ENCODE peak calls at places on chromosomes 11 and 22, in four cellular contexts. One of them, this sample, is unnamed.

GRCh38 chr11:115929618-115930129 is 425.5 kb upstream of the CADM1 start:
- DNase-seq in K562: no peak
- DNase-seq in GM12878: peak
- DNase-seq in HepG2: no peak
- DNase-seq in this sample: no peak

GRCh38 chr11:93054881-93055280 is 85.4 kb downstream of the MTNR1B start:
- DNase-seq in K562: peak
- DNase-seq in GM12878: no peak
- DNase-seq in HepG2: peak
- DNase-seq in this sample: peak

GRCh38 chr11:5624489-5625278 is at the start of gene TRIM34:
- DNase-seq in K562: peak
- DNase-seq in GM12878: peak
- DNase-seq in HepG2: no peak
- DNase-seq in this sample: peak

GRCh38 chr11:71304045-71304444 is 51.7 kb upstream of the SHANK2 start:
- DNase-seq in K562: no peak
- DNase-seq in GM12878: no peak
- DNase-seq in HepG2: no peak
- DNase-seq in this sample: no peak

GRCh38 chr11:2312232-2313042 is 10.6 kb downstream of the TSPAN32 start:
- DNase-seq in K562: no peak
- DNase-seq in GM12878: no peak
- DNase-seq in HepG2: no peak
- DNase-seq in this sample: no peak

GRCh38 chr11:36945384-36945783 is 347.3 kb upstream of the RAG2 start:
- DNase-seq in K562: no peak
- DNase-seq in GM12878: no peak
- DNase-seq in HepG2: no peak
- DNase-seq in this sample: no peak

GRCh38 chr22:35899736-35900135 is 128.9 kb downstream of the RBFOX2 start:
- DNase-seq in K562: no peak
- DNase-seq in GM12878: no peak
- DNase-seq in HepG2: no peak
- DNase-seq in this sample: no peak

GRCh38 chr11:119169272-119169719 is 771 bp downstream of the NLRX1 start:
- DNase-seq in K562: no peak
- DNase-seq in GM12878: no peak
- DNase-seq in HepG2: peak
- DNase-seq in this sample: peak

GRCh38 chr11:70473186-70473872 is 75.0 kb downstream of the CTTN start:
- DNase-seq in K562: no peak
- DNase-seq in GM12878: no peak
- DNase-seq in HepG2: no peak
- DNase-seq in this sample: no peak

GRCh38 chr11:125378596-125378995 is 117.5 kb downstream of the FEZ1 start:
- DNase-seq in K562: no peak
- DNase-seq in GM12878: no peak
- DNase-seq in HepG2: no peak
- DNase-seq in this sample: no peak

GRCh38 chr11:17277024-17277584 is 565 bp downstream of the NUCB2 start:
- DNase-seq in K562: no peak
- DNase-seq in GM12878: no peak
- DNase-seq in HepG2: no peak
- DNase-seq in this sample: peak

GRCh38 chr11:36010010-36010740 is 66.3 kb downstream of the LDLRAD3 start:
- DNase-seq in K562: no peak
- DNase-seq in GM12878: no peak
- DNase-seq in HepG2: no peak
- DNase-seq in this sample: no peak

GRCh38 chr11:117870176-117870952 is 6.1 kb downstream of the FXYD6 start:
- DNase-seq in K562: no peak
- DNase-seq in GM12878: no peak
- DNase-seq in HepG2: no peak
- DNase-seq in this sample: no peak

GRCh38 chr11:18731949-18732821 is 6.2 kb upstream of the IGSF22 start:
- DNase-seq in K562: peak
- DNase-seq in GM12878: peak
- DNase-seq in HepG2: no peak
- DNase-seq in this sample: peak

GRCh38 chr22:37148031-37148651 is 1.6 kb downstream of the IL2RB start:
- DNase-seq in K562: no peak
- DNase-seq in GM12878: no peak
- DNase-seq in HepG2: no peak
- DNase-seq in this sample: no peak

GRCh38 chr11:70105755-70106571 is 27.8 kb downstream of the ANO1 start:
- DNase-seq in K562: no peak
- DNase-seq in GM12878: no peak
- DNase-seq in HepG2: no peak
- DNase-seq in this sample: no peak

GRCh38 chr11:562046-562645 is 1.4 kb downstream of the RASSF7 start:
- DNase-seq in K562: no peak
- DNase-seq in GM12878: no peak
- DNase-seq in HepG2: no peak
- DNase-seq in this sample: no peak

GRCh38 chr11:45097721-45098493 is 48.5 kb upstream of the PRDM11 start:
- DNase-seq in K562: peak
- DNase-seq in GM12878: no peak
- DNase-seq in HepG2: no peak
- DNase-seq in this sample: peak

GRCh38 chr11:46382644-46383403 is 1.4 kb downstream of the MDK start:
- DNase-seq in K562: peak
- DNase-seq in GM12878: no peak
- DNase-seq in HepG2: peak
- DNase-seq in this sample: peak

GRCh38 chr11:56750190-56750589 is 1.7 kb upstream of the OR9G4 start:
- DNase-seq in K562: no peak
- DNase-seq in GM12878: no peak
- DNase-seq in HepG2: peak
- DNase-seq in this sample: peak

GRCh38 chr11:79582434-79582833 is 141.6 kb upstream of the TENM4 start:
- DNase-seq in K562: no peak
- DNase-seq in GM12878: no peak
- DNase-seq in HepG2: no peak
- DNase-seq in this sample: no peak

GRCh38 chr22:38228873-38229740 is 27.3 kb downstream of the MAFF start:
- DNase-seq in K562: no peak
- DNase-seq in GM12878: no peak
- DNase-seq in HepG2: peak
- DNase-seq in this sample: peak

GRCh38 chr11:1202776-1203504 is 19.9 kb upstream of the MUC5B start:
- DNase-seq in K562: peak
- DNase-seq in GM12878: no peak
- DNase-seq in HepG2: peak
- DNase-seq in this sample: peak

GRCh38 chr22:50086526-50086925 is 1.3 kb upstream of the MLC1 start:
- DNase-seq in K562: no peak
- DNase-seq in GM12878: no peak
- DNase-seq in HepG2: no peak
- DNase-seq in this sample: no peak

GRCh38 chr11:66325140-66325754 is 8.4 kb upstream of the CD248 start:
- DNase-seq in K562: no peak
- DNase-seq in GM12878: no peak
- DNase-seq in HepG2: no peak
- DNase-seq in this sample: no peak

GRCh38 chr11:290621-291231 is 1.8 kb downstream of the PGGHG start:
- DNase-seq in K562: no peak
- DNase-seq in GM12878: no peak
- DNase-seq in HepG2: no peak
- DNase-seq in this sample: no peak

GRCh38 chr11:102590646-102591045 is 34.5 kb downstream of the MMP20 start:
- DNase-seq in K562: no peak
- DNase-seq in GM12878: no peak
- DNase-seq in HepG2: no peak
- DNase-seq in this sample: no peak

GRCh38 chr11:69040581-69041260 is 8.0 kb upstream of the TPCN2 start:
- DNase-seq in K562: no peak
- DNase-seq in GM12878: no peak
- DNase-seq in HepG2: no peak
- DNase-seq in this sample: no peak

GRCh38 chr22:46797355-46797754 is 34.9 kb downstream of the TBC1D22A start:
- DNase-seq in K562: no peak
- DNase-seq in GM12878: no peak
- DNase-seq in HepG2: peak
- DNase-seq in this sample: no peak

GRCh38 chr11:2265396-2265795 is 5.0 kb downstream of the ASCL2 start:
- DNase-seq in K562: peak
- DNase-seq in GM12878: peak
- DNase-seq in HepG2: no peak
- DNase-seq in this sample: no peak

GRCh38 chr11:10878408-10879214 is 20.8 kb upstream of the ZBED5 start:
- DNase-seq in K562: peak
- DNase-seq in GM12878: peak
- DNase-seq in HepG2: peak
- DNase-seq in this sample: peak

GRCh38 chr22:47696776-47697175 is 934.3 kb downstream of the TBC1D22A start:
- DNase-seq in K562: no peak
- DNase-seq in GM12878: no peak
- DNase-seq in HepG2: no peak
- DNase-seq in this sample: no peak

GRCh38 chr11:64883575-64883974 is 5.2 kb upstream of the EHD1 start:
- DNase-seq in K562: no peak
- DNase-seq in GM12878: no peak
- DNase-seq in HepG2: no peak
- DNase-seq in this sample: no peak

GRCh38 chr11:70478194-70478890 is 80.0 kb downstream of the CTTN start:
- DNase-seq in K562: no peak
- DNase-seq in GM12878: no peak
- DNase-seq in HepG2: no peak
- DNase-seq in this sample: no peak

GRCh38 chr22:36546092-36546804 is 17.3 kb upstream of the EIF3D start:
- DNase-seq in K562: peak
- DNase-seq in GM12878: no peak
- DNase-seq in HepG2: peak
- DNase-seq in this sample: peak

GRCh38 chr22:28442951-28443876 is 236.4 kb downstream of the TTC28 start:
- DNase-seq in K562: no peak
- DNase-seq in GM12878: no peak
- DNase-seq in HepG2: peak
- DNase-seq in this sample: no peak

GRCh38 chr11:6258571-6258998 is 1.1 kb upstream of the CCKBR start:
- DNase-seq in K562: no peak
- DNase-seq in GM12878: no peak
- DNase-seq in HepG2: no peak
- DNase-seq in this sample: no peak

GRCh38 chr11:70089631-70090030 is 11.5 kb downstream of the ANO1 start:
- DNase-seq in K562: no peak
- DNase-seq in GM12878: no peak
- DNase-seq in HepG2: no peak
- DNase-seq in this sample: no peak

DNA sequence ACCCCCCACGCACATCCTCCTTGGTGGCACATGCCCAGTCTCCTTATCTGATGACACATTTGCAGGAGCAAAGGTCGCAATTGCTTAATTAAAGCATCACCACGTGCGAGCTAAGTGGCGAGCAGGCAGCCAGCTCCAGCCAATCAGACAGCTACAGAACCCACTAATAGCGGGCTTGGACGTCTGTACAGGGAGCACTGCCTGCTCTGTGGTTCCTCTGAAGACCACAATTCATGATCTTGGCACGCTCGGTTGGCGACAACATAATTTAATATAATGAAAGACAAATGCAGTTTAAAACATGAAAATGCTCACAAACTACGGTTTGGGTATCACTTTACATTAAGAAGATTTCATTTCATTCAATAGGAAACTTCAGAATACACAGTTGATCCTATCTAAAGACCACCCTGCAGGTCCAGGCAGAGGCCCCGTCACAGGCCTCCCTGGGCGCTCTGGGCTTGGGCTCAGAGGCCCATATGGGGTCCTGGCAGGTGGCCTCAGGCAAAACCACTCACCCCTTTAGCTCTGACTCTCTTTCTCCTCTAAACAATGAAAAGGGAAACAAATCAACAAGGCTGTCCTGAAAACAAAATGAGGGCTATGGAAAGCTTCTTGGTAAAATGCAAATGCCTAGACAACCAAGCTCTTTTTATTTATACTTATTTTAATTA is 10.4 kb downstream of the PACSIN2 start:
- DNase-seq in K562: no peak
- DNase-seq in GM12878: no peak
- DNase-seq in HepG2: peak
- DNase-seq in this sample: peak
- TF ChIP-seq CHD4 in K562: no peak
- TF ChIP-seq CHD4 in GM12878: no peak
- TF ChIP-seq CHD4 in HepG2: no peak
- TF ChIP-seq CHD4 in this sample: no peak

GRCh38 chr11:34654491-34655334 is 33.8 kb downstream of the EHF start:
- DNase-seq in K562: no peak
- DNase-seq in GM12878: no peak
- DNase-seq in HepG2: peak
- DNase-seq in this sample: peak
- TF ChIP-seq CEBPB in K562: peak
- TF ChIP-seq CEBPB in GM12878: no peak
- TF ChIP-seq CEBPB in HepG2: peak
- TF ChIP-seq CEBPB in this sample: peak

GRCh38 chr22:30575011-30575671 is 676 bp upstream of the GAL3ST1 start:
- DNase-seq in K562: no peak
- DNase-seq in GM12878: no peak
- DNase-seq in HepG2: no peak
- DNase-seq in this sample: no peak

GRCh38 chr22:30572210-30572609 is 2.3 kb downstream of the GAL3ST1 start:
- DNase-seq in K562: no peak
- DNase-seq in GM12878: no peak
- DNase-seq in HepG2: no peak
- DNase-seq in this sample: no peak

GRCh38 chr22:30574095-30574981 is at the start of gene GAL3ST1:
- DNase-seq in K562: no peak
- DNase-seq in GM12878: no peak
- DNase-seq in HepG2: peak
- DNase-seq in this sample: peak

GRCh38 chr22:30572840-30573593 is 1.4 kb downstream of the GAL3ST1 start:
- DNase-seq in K562: no peak
- DNase-seq in GM12878: no peak
- DNase-seq in HepG2: peak
- DNase-seq in this sample: peak

GRCh38 chr22:30573594-30574094 is 821 bp downstream of the GAL3ST1 start:
- DNase-seq in K562: no peak
- DNase-seq in GM12878: no peak
- DNase-seq in HepG2: no peak
- DNase-seq in this sample: no peak
- TF ChIP-seq CTCF in K562: no peak
- TF ChIP-seq CTCF in GM12878: no peak
- TF ChIP-seq CTCF in HepG2: no peak
- TF ChIP-seq CTCF in this sample: no peak

GRCh38 chr11:12901272-12901671 is 107.8 kb upstream of the RASSF10 start:
- DNase-seq in K562: no peak
- DNase-seq in GM12878: peak
- DNase-seq in HepG2: peak
- DNase-seq in this sample: no peak
- TF ChIP-seq CHD4 in K562: no peak
- TF ChIP-seq CHD4 in GM12878: no peak
- TF ChIP-seq CHD4 in HepG2: no peak
- TF ChIP-seq CHD4 in this sample: no peak